ENCODE peak calls at places on chromosome 22, in ten cellular contexts. D is body of pancreas; V is gastrocnemius medialis; T is spleen; G is stomach; L is fibroblast of pulmonary artery; C is foreskin fibroblast; J is right lobe of liver; B is fibroblast of mammary gland; A is CD4-positive, alpha-beta T cell. Y is an unnamed sample.

GRCh38 chr22:19680287-19680881 is 33.9 kb upstream of the SEPTIN5 start:
- DNase-seq in L (no peak), A (no peak), D (no peak), C (no peak), T (no peak), V (no peak), J (no peak), G (no peak), B (no peak), Y (peak; percentile 67)

GRCh38 chr22:46349681-46350080 is 14.2 kb downstream of the TRMU start:
- DNase-seq in J (peak; percentile 7), T (peak; percentile 42), L (no peak), A (no peak), C (no peak), B (no peak), V (no peak), G (no peak), D (no peak), Y (peak; percentile 8)

GRCh38 chr22:50363411-50364194 is 20.5 kb downstream of the PPP6R2 start:
- DNase-seq in V (no peak), C (no peak), T (no peak), A (no peak), G (no peak), D (no peak), J (no peak), B (no peak), L (no peak), Y (no peak)

GRCh38 chr22:46061431-46062231 is 84.7 kb upstream of the WNT7B start:
- DNase-seq in B (peak; percentile 18), J (peak; percentile 85), T (peak; percentile 77), D (peak; percentile 16), C (no peak), G (peak; percentile 44), L (no peak), V (peak; percentile 12), A (no peak), Y (peak; percentile 90)

GRCh38 chr22:39526736-39527171 is 5.8 kb downstream of the RPS19BP1 start:
- DNase-seq in G (no peak), J (peak; percentile 57), C (no peak), D (no peak), A (no peak), T (peak; percentile 85), V (no peak), B (no peak), L (no peak), Y (no peak)

GRCh38 chr22:37328017-37328416 is 45.7 kb downstream of the CYTH4 start:
- DNase-seq in A (no peak), V (no peak), T (no peak), C (peak; percentile 90), J (no peak), B (peak; percentile 92), L (peak; percentile 59), G (no peak), D (no peak), Y (no peak)

GRCh38 chr22:37316875-37317371 is 34.6 kb downstream of the CYTH4 start:
- DNase-seq in C (peak; percentile 92), J (peak; percentile 85), A (peak; percentile 61), V (peak; percentile 32), B (peak; percentile 87), L (peak; percentile 92), G (peak; percentile 77), D (peak; percentile 81), T (peak; percentile 90), Y (no peak)

GRCh38 chr22:37632174-37633081 is 7.0 kb upstream of the SH3BP1 start:
- DNase-seq in V (no peak), A (no peak), G (no peak), B (no peak), C (no peak), D (no peak), T (peak; percentile 85), L (no peak), J (no peak), Y (no peak)

DNA sequence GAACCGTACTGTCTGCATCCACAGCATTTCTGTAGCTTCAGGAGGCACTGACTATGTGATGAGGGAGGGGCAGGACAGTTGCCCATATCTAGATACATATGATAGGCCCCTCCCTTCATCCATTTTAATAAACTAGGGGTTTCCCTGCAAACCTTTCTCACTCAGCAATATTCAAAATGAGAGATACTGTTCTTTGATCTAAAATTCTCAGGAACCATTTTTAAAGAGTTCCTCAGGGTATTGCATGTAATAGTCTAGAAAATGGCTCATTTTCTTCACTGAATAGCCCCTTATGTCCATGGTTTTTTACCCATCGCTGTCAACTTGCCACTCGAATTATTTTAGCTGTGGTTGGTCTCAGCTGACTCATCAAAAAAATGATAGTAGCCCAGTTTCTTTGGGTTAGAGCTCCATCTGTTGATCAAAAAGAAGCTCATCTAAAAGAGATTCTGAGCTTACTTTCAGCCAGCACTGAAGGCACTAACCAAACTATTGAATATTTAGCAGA is 37.0 kb upstream of the DNAJB7 start:
- DNase-seq in L (peak; percentile 73), J (no peak), G (no peak), D (no peak), T (no peak), A (no peak), B (peak; percentile 68), V (no peak), C (peak; percentile 73), Y (no peak)
- TF ChIP-seq CTCF in L (peak; percentile 63), J (peak; percentile 58), G (peak; percentile 20), D (peak; percentile 56), T (no peak), A (peak; percentile 54), B (peak; percentile 60), V (peak; percentile 35), C (peak; percentile 54), Y (peak; percentile 85)

DNA sequence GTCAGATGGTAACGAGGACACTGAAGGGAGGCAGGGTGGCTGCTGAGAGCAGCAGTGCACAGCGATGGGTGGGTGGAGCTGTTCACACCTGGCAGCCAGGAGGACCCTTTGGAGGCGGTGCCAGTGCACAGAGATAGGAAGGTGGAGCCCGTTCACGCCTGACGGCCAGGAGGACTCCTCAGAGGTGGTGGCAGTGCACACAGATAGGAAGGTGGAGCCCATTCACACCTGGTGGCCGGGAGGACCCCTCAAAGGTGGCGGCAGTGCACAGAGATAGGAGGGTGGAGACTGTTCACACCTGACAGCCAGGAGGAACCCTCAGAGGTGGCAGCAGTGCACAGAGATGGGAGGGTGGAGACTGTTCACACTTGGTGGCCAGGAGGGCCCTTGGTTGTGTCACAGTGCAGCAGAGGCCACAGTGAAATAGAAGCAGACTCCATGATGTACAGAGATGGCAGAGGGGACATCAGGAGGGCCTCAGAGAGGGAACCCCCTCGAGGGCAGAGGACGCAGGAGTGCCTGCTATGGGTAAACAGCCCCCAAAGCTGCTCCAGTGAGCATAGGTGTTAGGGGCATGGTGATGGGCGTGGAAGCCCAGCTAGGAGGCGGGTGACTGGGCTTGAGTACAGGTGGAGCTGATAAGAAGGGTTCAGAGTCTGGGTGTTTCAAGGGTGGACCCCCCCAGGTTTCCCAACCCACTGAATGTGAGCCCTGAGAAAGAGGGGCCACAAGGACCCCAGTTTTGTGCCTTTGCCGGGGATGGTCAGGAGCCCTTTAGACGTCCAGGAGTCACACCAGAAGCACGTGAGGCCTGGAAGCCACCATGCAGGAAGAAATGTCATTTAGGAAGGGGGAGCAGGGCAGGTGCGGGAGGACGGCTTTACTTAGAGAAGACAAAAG is 566.7 kb downstream of the BRD1 start:
- DNase-seq in C (no peak), D (no peak), A (no peak), T (no peak), L (no peak), V (no peak), J (no peak), B (no peak), G (peak; percentile 17), Y (peak; percentile 71)
- TF ChIP-seq CTCF in C (no peak), D (no peak), A (no peak), T (no peak), L (no peak), V (no peak), J (no peak), B (no peak), G (no peak), Y (no peak)

DNA sequence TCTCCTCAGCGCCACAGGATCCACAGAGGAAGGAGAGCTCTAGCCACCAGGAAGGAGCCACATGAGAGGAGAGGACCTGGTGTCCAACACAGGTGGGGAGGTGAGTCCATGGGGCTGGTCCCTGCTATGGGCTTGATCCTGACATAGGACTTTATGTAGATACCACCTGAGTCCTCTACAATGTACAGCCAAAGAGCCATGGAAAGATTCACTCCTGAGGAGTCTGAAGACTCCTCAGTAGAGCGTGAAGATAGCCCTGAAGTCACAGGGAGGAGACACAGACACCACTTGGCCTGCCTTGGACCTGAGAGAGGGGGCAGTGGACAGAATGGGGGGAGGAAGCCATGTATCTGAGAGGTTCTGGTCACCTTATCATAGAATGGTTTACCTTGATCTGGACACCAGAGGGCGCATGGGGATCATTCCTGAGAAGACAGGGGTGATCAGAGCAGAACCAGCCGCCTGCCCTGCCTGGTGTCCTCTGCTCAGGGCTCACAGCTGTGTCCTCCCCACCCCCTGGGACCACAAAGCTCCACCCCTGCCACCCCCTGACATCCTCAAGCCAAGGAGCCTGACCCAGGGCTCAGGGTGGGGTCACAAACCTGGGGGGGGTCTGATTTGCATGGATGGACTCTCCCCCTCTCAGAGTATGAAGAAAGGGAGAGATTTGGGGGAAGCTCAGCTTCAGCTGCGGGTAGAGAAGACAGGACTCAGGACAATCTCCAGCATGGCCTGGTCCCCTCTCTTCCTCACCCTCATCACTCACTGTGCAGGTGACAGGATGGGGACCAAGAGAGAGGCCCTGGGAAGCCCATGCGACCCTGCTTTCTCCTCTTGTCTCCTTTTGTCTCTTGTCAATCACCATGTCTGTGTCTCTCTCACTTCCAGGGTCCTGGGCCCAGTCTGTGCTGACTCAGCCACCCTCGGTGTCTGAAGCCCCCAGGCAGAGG is 77.0 kb downstream of the ZNF280B start:
- DNase-seq in B (peak; percentile 45), A (peak; percentile 33), C (peak; percentile 75), J (no peak), L (peak; percentile 61), D (peak; percentile 62), T (peak; percentile 87), V (peak; percentile 14), G (peak; percentile 60), Y (no peak)
- TF ChIP-seq CTCF in B (peak; percentile 69), A (peak; percentile 66), C (peak; percentile 59), J (peak; percentile 55), L (peak; percentile 71), D (peak; percentile 52), T (no peak), V (peak; percentile 35), G (peak; percentile 6), Y (peak; percentile 77)

GRCh38 chr22:31874821-31875220 is 69.5 kb upstream of the YWHAH start:
- DNase-seq in C (no peak), L (no peak), G (no peak), T (no peak), V (no peak), J (no peak), D (no peak), A (no peak), B (no peak), Y (no peak)

GRCh38 chr22:31879585-31879984 is 64.8 kb upstream of the YWHAH start:
- DNase-seq in C (no peak), J (no peak), G (no peak), A (no peak), B (no peak), T (no peak), V (peak; percentile 43), D (no peak), L (no peak), Y (no peak)

GRCh38 chr22:31872209-31872608 is 72.1 kb upstream of the YWHAH start:
- DNase-seq in C (no peak), V (no peak), A (no peak), L (peak; percentile 30), T (peak; percentile 4), G (peak; percentile 34), D (no peak), B (no peak), J (no peak), Y (no peak)

GRCh38 chr22:31881198-31881597 is 63.1 kb upstream of the YWHAH start:
- DNase-seq in A (no peak), D (no peak), V (no peak), J (no peak), B (no peak), C (no peak), L (no peak), G (no peak), T (no peak), Y (no peak)

DNA sequence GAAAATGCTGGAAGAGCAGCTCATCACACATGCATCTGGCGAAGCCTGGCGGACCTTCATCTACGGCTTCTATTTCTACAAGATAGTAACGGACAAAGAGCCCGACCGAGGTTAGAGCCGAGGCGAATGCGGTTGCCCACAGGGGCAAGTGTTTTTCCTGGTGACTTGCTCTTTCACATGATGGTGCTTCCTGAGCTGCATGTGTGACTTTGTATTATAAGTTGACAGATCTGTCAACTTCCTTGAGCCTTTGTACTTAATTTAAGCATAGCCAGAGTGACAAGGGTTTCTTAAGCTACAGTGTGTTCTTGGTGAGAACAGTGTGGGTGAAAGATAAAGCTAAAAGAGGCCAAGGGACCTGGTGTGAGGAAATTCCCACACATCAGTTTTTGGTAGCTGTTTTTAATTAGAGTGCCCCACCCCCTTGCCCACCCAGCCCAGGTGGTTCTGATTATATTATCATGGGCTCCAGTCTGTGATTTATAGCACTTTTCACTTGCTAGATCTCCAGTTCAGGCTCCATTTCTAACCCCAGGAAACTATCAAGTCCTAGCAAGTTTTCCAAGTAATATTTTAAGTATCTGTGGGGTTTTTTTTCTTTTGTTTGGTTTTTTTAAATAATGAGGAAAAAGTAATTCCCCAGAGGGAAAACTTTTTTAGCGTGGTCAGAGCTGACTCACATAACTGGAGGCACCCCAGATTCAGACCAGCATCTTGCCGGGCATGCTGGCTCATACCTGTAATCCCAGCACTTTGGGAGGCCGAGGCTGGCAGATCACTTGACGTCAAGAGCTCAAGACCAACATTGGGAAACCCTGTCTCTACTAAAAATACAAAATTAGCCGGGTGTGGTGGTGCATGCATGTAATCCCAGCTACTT is 67.9 kb upstream of the YWHAH start:
- DNase-seq in C (peak; percentile 67), V (no peak), L (no peak), J (no peak), T (no peak), D (no peak), G (no peak), A (no peak), B (peak; percentile 86), Y (no peak)
- TF ChIP-seq CTCF in C (no peak), V (no peak), L (no peak), J (no peak), T (no peak), D (no peak), G (no peak), A (no peak), B (no peak), Y (no peak)

Y was measured in chondrocyte.